ENCODE peak calls at places on chromosomes 3 and 15, in ten cellular contexts. One of them, this sample, is unnamed.

GRCh38 chr3:30644615-30645014 is 38.2 kb downstream of the TGFBR2 start:
- DNase-seq in OCI-LY7: peak
- DNase-seq in uterus: peak
- DNase-seq in neuronal stem cell: no peak
- DNase-seq in tibial nerve: peak
- DNase-seq in fibroblast of lung: peak
- DNase-seq in left ventricle myocardium inferior: peak
- DNase-seq in foreskin fibroblast: peak
- DNase-seq in right cardiac atrium: no peak
- DNase-seq in adrenal gland: peak
- DNase-seq in this sample: peak

GRCh38 chr3:154758109-154758868 is 321.8 kb upstream of the MME start:
- DNase-seq in adrenal gland: no peak
- DNase-seq in right cardiac atrium: no peak
- DNase-seq in neuronal stem cell: no peak
- DNase-seq in tibial nerve: no peak
- DNase-seq in uterus: no peak
- DNase-seq in left ventricle myocardium inferior: no peak
- DNase-seq in fibroblast of lung: peak
- DNase-seq in OCI-LY7: peak
- DNase-seq in foreskin fibroblast: peak
- DNase-seq in this sample: no peak

GRCh38 chr3:194671511-194671899 is 486 bp downstream of the LSG1 start:
- DNase-seq in tibial nerve: no peak
- DNase-seq in OCI-LY7: peak
- DNase-seq in fibroblast of lung: peak
- DNase-seq in adrenal gland: no peak
- DNase-seq in left ventricle myocardium inferior: no peak
- DNase-seq in neuronal stem cell: no peak
- DNase-seq in right cardiac atrium: no peak
- DNase-seq in foreskin fibroblast: peak
- DNase-seq in uterus: no peak
- DNase-seq in this sample: no peak

GRCh38 chr3:197083486-197083885 is 53.9 kb upstream of the MELTF start:
- DNase-seq in OCI-LY7: no peak
- DNase-seq in right cardiac atrium: no peak
- DNase-seq in neuronal stem cell: no peak
- DNase-seq in uterus: no peak
- DNase-seq in fibroblast of lung: peak
- DNase-seq in foreskin fibroblast: peak
- DNase-seq in left ventricle myocardium inferior: no peak
- DNase-seq in adrenal gland: no peak
- DNase-seq in tibial nerve: no peak
- DNase-seq in this sample: peak

GRCh38 chr3:191492601-191493000 is 31.6 kb downstream of the PYDC2 start:
- DNase-seq in left ventricle myocardium inferior: no peak
- DNase-seq in uterus: no peak
- DNase-seq in tibial nerve: no peak
- DNase-seq in neuronal stem cell: no peak
- DNase-seq in adrenal gland: no peak
- DNase-seq in fibroblast of lung: no peak
- DNase-seq in OCI-LY7: no peak
- DNase-seq in foreskin fibroblast: no peak
- DNase-seq in right cardiac atrium: no peak
- DNase-seq in this sample: no peak

GRCh38 chr3:182183716-182184430 is 472.1 kb downstream of the SOX2 start:
- DNase-seq in OCI-LY7: no peak
- DNase-seq in adrenal gland: no peak
- DNase-seq in fibroblast of lung: no peak
- DNase-seq in uterus: no peak
- DNase-seq in neuronal stem cell: no peak
- DNase-seq in foreskin fibroblast: no peak
- DNase-seq in left ventricle myocardium inferior: no peak
- DNase-seq in tibial nerve: no peak
- DNase-seq in right cardiac atrium: no peak
- DNase-seq in this sample: no peak

GRCh38 chr3:54069961-54070360 is 52.4 kb upstream of the CACNA2D3 start:
- DNase-seq in right cardiac atrium: no peak
- DNase-seq in OCI-LY7: peak
- DNase-seq in foreskin fibroblast: no peak
- DNase-seq in tibial nerve: no peak
- DNase-seq in fibroblast of lung: no peak
- DNase-seq in uterus: no peak
- DNase-seq in neuronal stem cell: no peak
- DNase-seq in left ventricle myocardium inferior: no peak
- DNase-seq in adrenal gland: no peak
- DNase-seq in this sample: no peak

GRCh38 chr3:42664443-42664814 is 10.9 kb downstream of the ZBTB47 start:
- DNase-seq in left ventricle myocardium inferior: no peak
- DNase-seq in uterus: no peak
- DNase-seq in adrenal gland: no peak
- DNase-seq in OCI-LY7: no peak
- DNase-seq in tibial nerve: no peak
- DNase-seq in fibroblast of lung: no peak
- DNase-seq in neuronal stem cell: no peak
- DNase-seq in right cardiac atrium: no peak
- DNase-seq in foreskin fibroblast: no peak
- DNase-seq in this sample: no peak

GRCh38 chr3:20739814-20740213 is 553.8 kb upstream of the SGO1 start:
- DNase-seq in right cardiac atrium: no peak
- DNase-seq in foreskin fibroblast: no peak
- DNase-seq in tibial nerve: no peak
- DNase-seq in fibroblast of lung: peak
- DNase-seq in OCI-LY7: peak
- DNase-seq in uterus: no peak
- DNase-seq in adrenal gland: no peak
- DNase-seq in neuronal stem cell: no peak
- DNase-seq in left ventricle myocardium inferior: no peak
- DNase-seq in this sample: no peak

GRCh38 chr3:135581806-135582205 is 383.7 kb upstream of the PPP2R3A start:
- DNase-seq in neuronal stem cell: no peak
- DNase-seq in uterus: no peak
- DNase-seq in right cardiac atrium: no peak
- DNase-seq in OCI-LY7: no peak
- DNase-seq in fibroblast of lung: no peak
- DNase-seq in foreskin fibroblast: no peak
- DNase-seq in left ventricle myocardium inferior: no peak
- DNase-seq in tibial nerve: no peak
- DNase-seq in adrenal gland: no peak
- DNase-seq in this sample: no peak

GRCh38 chr15:81298606-81299005 is 25.3 kb downstream of the STARD5 start:
- DNase-seq in left ventricle myocardium inferior: no peak
- DNase-seq in foreskin fibroblast: no peak
- DNase-seq in fibroblast of lung: no peak
- DNase-seq in right cardiac atrium: no peak
- DNase-seq in neuronal stem cell: no peak
- DNase-seq in adrenal gland: no peak
- DNase-seq in tibial nerve: no peak
- DNase-seq in uterus: no peak
- DNase-seq in OCI-LY7: no peak
- DNase-seq in this sample: no peak

GRCh38 chr15:81268881-81269601 is 54.9 kb downstream of the STARD5 start:
- DNase-seq in neuronal stem cell: no peak
- DNase-seq in adrenal gland: no peak
- DNase-seq in OCI-LY7: no peak
- DNase-seq in left ventricle myocardium inferior: no peak
- DNase-seq in foreskin fibroblast: no peak
- DNase-seq in uterus: no peak
- DNase-seq in fibroblast of lung: no peak
- DNase-seq in tibial nerve: no peak
- DNase-seq in right cardiac atrium: peak
- DNase-seq in this sample: no peak

GRCh38 chr3:154334973-154335420 is 10.7 kb upstream of the DHX36 start:
- DNase-seq in tibial nerve: no peak
- DNase-seq in fibroblast of lung: peak
- DNase-seq in neuronal stem cell: no peak
- DNase-seq in left ventricle myocardium inferior: no peak
- DNase-seq in uterus: no peak
- DNase-seq in foreskin fibroblast: peak
- DNase-seq in OCI-LY7: peak
- DNase-seq in right cardiac atrium: no peak
- DNase-seq in adrenal gland: no peak
- DNase-seq in this sample: no peak

GRCh38 chr15:33679065-33679464 is 289.2 kb upstream of the CHRM5 start:
- DNase-seq in tibial nerve: no peak
- DNase-seq in left ventricle myocardium inferior: no peak
- DNase-seq in adrenal gland: no peak
- DNase-seq in neuronal stem cell: no peak
- DNase-seq in OCI-LY7: peak
- DNase-seq in uterus: no peak
- DNase-seq in right cardiac atrium: no peak
- DNase-seq in fibroblast of lung: no peak
- DNase-seq in foreskin fibroblast: no peak
- DNase-seq in this sample: no peak

GRCh38 chr3:27326949-27327582 is 42.1 kb downstream of the NEK10 start:
- DNase-seq in adrenal gland: no peak
- DNase-seq in right cardiac atrium: no peak
- DNase-seq in tibial nerve: no peak
- DNase-seq in uterus: no peak
- DNase-seq in left ventricle myocardium inferior: no peak
- DNase-seq in foreskin fibroblast: no peak
- DNase-seq in fibroblast of lung: no peak
- DNase-seq in OCI-LY7: no peak
- DNase-seq in neuronal stem cell: no peak
- DNase-seq in this sample: no peak

GRCh38 chr3:13401149-13401548 is 19.0 kb downstream of the NUP210 start:
- DNase-seq in foreskin fibroblast: no peak
- DNase-seq in OCI-LY7: peak
- DNase-seq in uterus: no peak
- DNase-seq in neuronal stem cell: no peak
- DNase-seq in right cardiac atrium: no peak
- DNase-seq in fibroblast of lung: no peak
- DNase-seq in adrenal gland: no peak
- DNase-seq in left ventricle myocardium inferior: no peak
- DNase-seq in tibial nerve: no peak
- DNase-seq in this sample: no peak

GRCh38 chr15:63893866-63894661 is 60.3 kb upstream of the HERC1 start:
- DNase-seq in fibroblast of lung: no peak
- DNase-seq in neuronal stem cell: no peak
- DNase-seq in right cardiac atrium: no peak
- DNase-seq in tibial nerve: no peak
- DNase-seq in OCI-LY7: no peak
- DNase-seq in foreskin fibroblast: no peak
- DNase-seq in adrenal gland: no peak
- DNase-seq in left ventricle myocardium inferior: no peak
- DNase-seq in uterus: no peak
- DNase-seq in this sample: no peak

GRCh38 chr3:143685483-143685882 is 162.8 kb downstream of the SLC9A9 start:
- DNase-seq in adrenal gland: no peak
- DNase-seq in OCI-LY7: no peak
- DNase-seq in tibial nerve: no peak
- DNase-seq in neuronal stem cell: no peak
- DNase-seq in fibroblast of lung: peak
- DNase-seq in foreskin fibroblast: no peak
- DNase-seq in left ventricle myocardium inferior: no peak
- DNase-seq in right cardiac atrium: no peak
- DNase-seq in uterus: no peak
- DNase-seq in this sample: no peak

DNA sequence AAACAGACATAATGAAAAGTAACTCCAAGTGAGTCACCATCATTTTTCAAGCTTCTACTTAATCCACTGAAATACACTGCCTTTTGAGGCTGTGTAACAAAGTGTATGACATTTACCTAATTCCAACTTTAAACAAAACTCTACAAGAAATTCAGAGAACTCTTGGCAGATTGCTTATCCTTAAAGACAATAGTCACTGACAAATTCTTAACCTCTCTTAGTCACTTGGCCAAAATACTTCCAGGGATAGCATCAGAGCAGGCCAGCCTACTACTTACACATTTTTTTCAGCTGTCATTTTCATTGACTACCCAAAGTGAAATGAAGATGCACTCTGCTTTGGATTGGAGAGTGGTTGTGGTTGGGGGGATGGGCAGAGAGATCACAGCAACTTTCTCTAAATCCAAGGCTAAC is 3.6 kb downstream of the WWTR1 start:
- DNase-seq in neuronal stem cell: no peak
- DNase-seq in OCI-LY7: no peak
- DNase-seq in right cardiac atrium: no peak
- DNase-seq in foreskin fibroblast: no peak
- DNase-seq in tibial nerve: no peak
- DNase-seq in fibroblast of lung: peak
- DNase-seq in uterus: no peak
- DNase-seq in adrenal gland: no peak
- DNase-seq in left ventricle myocardium inferior: no peak
- DNase-seq in this sample: no peak
- H3K4me3 ChIP-seq in neuronal stem cell: no peak
- H3K4me3 ChIP-seq in OCI-LY7: no peak
- H3K4me3 ChIP-seq in right cardiac atrium: peak
- H3K4me3 ChIP-seq in foreskin fibroblast: peak
- H3K4me3 ChIP-seq in tibial nerve: no peak
- H3K4me3 ChIP-seq in fibroblast of lung: peak
- H3K4me3 ChIP-seq in uterus: peak
- H3K4me3 ChIP-seq in adrenal gland: no peak
- H3K4me3 ChIP-seq in left ventricle myocardium inferior: peak
- H3K4me3 ChIP-seq in this sample: peak

DNA sequence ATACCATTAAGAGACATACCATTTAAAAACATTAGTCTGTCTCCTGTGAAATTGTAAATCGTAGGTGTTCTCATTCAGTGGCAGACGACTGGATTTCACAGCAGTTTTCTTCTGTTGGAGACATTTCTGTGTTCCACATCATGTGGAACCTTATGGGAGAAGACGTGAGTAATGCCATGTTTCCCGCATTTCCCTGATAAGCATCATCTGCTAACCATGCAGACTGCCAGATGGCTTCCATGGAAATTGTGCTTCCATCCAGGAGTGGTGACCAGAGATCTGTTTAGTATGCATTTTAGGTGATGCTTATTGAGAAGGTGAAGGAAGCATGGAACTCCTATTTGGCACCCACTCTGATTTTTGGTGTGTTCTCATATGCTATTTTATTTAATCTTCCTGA is 28.4 kb upstream of the ST3GAL6 start:
- DNase-seq in uterus: no peak
- DNase-seq in tibial nerve: no peak
- DNase-seq in OCI-LY7: no peak
- DNase-seq in neuronal stem cell: no peak
- DNase-seq in fibroblast of lung: no peak
- DNase-seq in left ventricle myocardium inferior: no peak
- DNase-seq in right cardiac atrium: no peak
- DNase-seq in adrenal gland: no peak
- DNase-seq in foreskin fibroblast: no peak
- DNase-seq in this sample: no peak
- H3K4me3 ChIP-seq in uterus: no peak
- H3K4me3 ChIP-seq in tibial nerve: no peak
- H3K4me3 ChIP-seq in OCI-LY7: no peak
- H3K4me3 ChIP-seq in neuronal stem cell: no peak
- H3K4me3 ChIP-seq in fibroblast of lung: no peak
- H3K4me3 ChIP-seq in left ventricle myocardium inferior: peak
- H3K4me3 ChIP-seq in right cardiac atrium: peak
- H3K4me3 ChIP-seq in adrenal gland: peak
- H3K4me3 ChIP-seq in foreskin fibroblast: no peak
- H3K4me3 ChIP-seq in this sample: no peak

GRCh38 chr3:127780536-127781400 is 41.5 kb downstream of the MGLL start:
- DNase-seq in adrenal gland: no peak
- DNase-seq in right cardiac atrium: no peak
- DNase-seq in left ventricle myocardium inferior: no peak
- DNase-seq in tibial nerve: no peak
- DNase-seq in foreskin fibroblast: no peak
- DNase-seq in fibroblast of lung: no peak
- DNase-seq in uterus: no peak
- DNase-seq in neuronal stem cell: no peak
- DNase-seq in OCI-LY7: no peak
- DNase-seq in this sample: no peak
- H3K4me3 ChIP-seq in adrenal gland: no peak
- H3K4me3 ChIP-seq in right cardiac atrium: no peak
- H3K4me3 ChIP-seq in left ventricle myocardium inferior: no peak
- H3K4me3 ChIP-seq in tibial nerve: no peak
- H3K4me3 ChIP-seq in foreskin fibroblast: no peak
- H3K4me3 ChIP-seq in fibroblast of lung: no peak
- H3K4me3 ChIP-seq in uterus: no peak
- H3K4me3 ChIP-seq in neuronal stem cell: no peak
- H3K4me3 ChIP-seq in OCI-LY7: no peak
- H3K4me3 ChIP-seq in this sample: no peak

GRCh38 chr3:152778001-152778400 is 56.9 kb upstream of the P2RY1 start:
- DNase-seq in left ventricle myocardium inferior: no peak
- DNase-seq in right cardiac atrium: no peak
- DNase-seq in OCI-LY7: no peak
- DNase-seq in tibial nerve: no peak
- DNase-seq in adrenal gland: no peak
- DNase-seq in neuronal stem cell: no peak
- DNase-seq in fibroblast of lung: no peak
- DNase-seq in uterus: no peak
- DNase-seq in foreskin fibroblast: no peak
- DNase-seq in this sample: no peak
- H3K4me3 ChIP-seq in left ventricle myocardium inferior: no peak
- H3K4me3 ChIP-seq in right cardiac atrium: no peak
- H3K4me3 ChIP-seq in OCI-LY7: no peak
- H3K4me3 ChIP-seq in tibial nerve: no peak
- H3K4me3 ChIP-seq in adrenal gland: no peak
- H3K4me3 ChIP-seq in neuronal stem cell: no peak
- H3K4me3 ChIP-seq in fibroblast of lung: no peak
- H3K4me3 ChIP-seq in uterus: no peak
- H3K4me3 ChIP-seq in foreskin fibroblast: no peak
- H3K4me3 ChIP-seq in this sample: no peak